ENCODE peak calls at places on chromosomes 7 and 10, in nine cellular contexts. M, R, B, X, K, P, U, S and O are unnamed samples.

GRCh38 chr10:47401210-47401609 is 17.1 kb upstream of the ZNF488 start:
- DNase-seq in X (no peak), M (no peak), B (no peak), R (no peak), U (no peak), P (no peak), S (no peak), K (peak), O (no peak)

GRCh38 chr7:134209322-134210015 is 82.3 kb downstream of the LRGUK start:
- DNase-seq in P (no peak), S (no peak), U (no peak), K (no peak), X (no peak), B (no peak), M (no peak), R (no peak), O (no peak)

GRCh38 chr10:112981553-112981952 is 31.5 kb downstream of the TCF7L2 start:
- DNase-seq in M (no peak), B (no peak), K (no peak), S (no peak), R (no peak), P (no peak), X (peak), U (peak), O (no peak)

GRCh38 chr7:21393937-21394336 is 33.9 kb upstream of the SP4 start:
- DNase-seq in X (no peak), B (no peak), U (no peak), M (no peak), R (no peak), P (no peak), K (no peak), S (no peak), O (no peak)

GRCh38 chr10:58513189-58514101 is 773 bp downstream of the BICC1 start:
- DNase-seq in B (peak), M (peak), K (peak), X (peak), S (peak), P (peak), R (peak), U (peak), O (peak)

GRCh38 chr10:49187950-49188761 is at the start of gene TMEM273:
- DNase-seq in S (peak), X (no peak), M (no peak), R (peak), B (no peak), P (no peak), K (peak), U (no peak), O (peak)

GRCh38 chr7:157488326-157488725 is 151.5 kb downstream of the DNAJB6 start:
- DNase-seq in P (no peak), S (no peak), U (no peak), B (no peak), M (no peak), K (no peak), R (peak), X (no peak), O (no peak)

GRCh38 chr7:140039071-140039470 is 23.7 kb downstream of the PARP12 start:
- DNase-seq in B (no peak), M (no peak), S (no peak), K (no peak), X (no peak), R (no peak), P (no peak), U (no peak), O (peak)

GRCh38 chr10:96264938-96265337 is 6.4 kb downstream of the BLNK start:
- DNase-seq in S (no peak), B (no peak), P (no peak), R (no peak), K (no peak), M (no peak), X (no peak), U (no peak), O (no peak)

GRCh38 chr10:103843854-103844567 is 11.4 kb downstream of the SH3PXD2A start:
- DNase-seq in K (peak), U (no peak), B (peak), S (peak), R (peak), M (no peak), P (peak), X (no peak), O (no peak)

GRCh38 chr10:45063605-45064231 is 63.0 kb downstream of the ZNF22 start:
- DNase-seq in S (no peak), P (peak), X (no peak), K (no peak), M (no peak), U (no peak), B (no peak), R (no peak), O (peak)

GRCh38 chr7:102387064-102387463 is 9.1 kb upstream of the PRKRIP1 start:
- DNase-seq in R (no peak), P (no peak), X (no peak), M (no peak), S (no peak), U (no peak), K (no peak), B (no peak), O (no peak)

GRCh38 chr10:129501652-129502436 is 34.8 kb downstream of the MGMT start:
- DNase-seq in S (no peak), P (no peak), U (no peak), K (no peak), R (no peak), X (no peak), B (no peak), M (no peak), O (no peak)

GRCh38 chr10:126198681-126199080 is 189.6 kb downstream of the ADAM12 start:
- DNase-seq in K (no peak), P (no peak), U (no peak), M (no peak), R (no peak), X (no peak), B (no peak), S (no peak), O (peak)

GRCh38 chr7:144063710-144064109 is 5.9 kb upstream of the OR2A25 start:
- DNase-seq in B (no peak), X (no peak), U (no peak), P (no peak), K (no peak), S (no peak), R (no peak), M (no peak), O (no peak)